ENCODE peak calls at places on chromosomes 4 and X, in eight cellular contexts. C is progenitor cell of endocrine pancreas, Y is upper lobe of right lung, P is uterus, F is AG04449, J is fibroblast of the aortic adventitia, S is GM10248, V is mucosa of descending colon. D is an unnamed sample.

GRCh38 chr4:84499065-84499982 is at the start of gene NKX6-1:
- DNase-seq in C (peak), V (peak), J (peak), F (no peak), P (peak), Y (peak), S (no peak), D (peak)

GRCh38 chrX:131854586-131854985 is 168.5 kb upstream of the STK26 start:
- DNase-seq in Y (no peak), J (peak), C (no peak), F (no peak), P (no peak), S (no peak), V (no peak), D (no peak)

GRCh38 chrX:30900227-30900626 is 11.2 kb upstream of the TAB3 start:
- DNase-seq in J (peak), S (no peak), V (no peak), F (no peak), C (no peak), P (no peak), Y (no peak), D (no peak)

GRCh38 chr4:39846135-39846534 is 131.6 kb downstream of the PDS5A start:
- DNase-seq in S (no peak), Y (no peak), V (no peak), P (no peak), J (no peak), C (no peak), F (no peak), D (no peak)

GRCh38 chr4:1979477-1980196 is 29.1 kb downstream of the NELFA start:
- DNase-seq in Y (peak), J (no peak), P (no peak), F (no peak), S (no peak), V (no peak), C (no peak), D (no peak)

GRCh38 chrX:25640276-25640675 is 497.9 kb upstream of the MAGEB18 start:
- DNase-seq in F (no peak), P (no peak), S (no peak), Y (no peak), C (no peak), V (no peak), J (no peak), D (no peak)

GRCh38 chrX:144075432-144075831 is 191.6 kb downstream of the UBE2NL start:
- DNase-seq in F (no peak), J (no peak), S (no peak), V (no peak), P (no peak), C (no peak), Y (no peak), D (no peak)

GRCh38 chr4:121185960-121186359 is 21.8 kb upstream of the TNIP3 start:
- DNase-seq in J (no peak), S (peak), F (no peak), Y (no peak), P (no peak), V (no peak), C (no peak), D (peak)

GRCh38 chr4:830776-831482 is 5.0 kb upstream of the CPLX1 start:
- DNase-seq in C (no peak), Y (peak), J (no peak), F (no peak), P (no peak), S (no peak), V (no peak), D (no peak)

GRCh38 chr4:4486969-4487368 is 54.9 kb downstream of the STX18 start:
- DNase-seq in J (no peak), P (no peak), Y (no peak), F (no peak), S (no peak), V (no peak), C (no peak), D (no peak)

GRCh38 chr4:110631582-110632505 is 9.0 kb upstream of the PITX2 start:
- DNase-seq in P (peak), Y (peak), J (peak), V (peak), S (peak), F (peak), C (peak), D (peak)
- TF ChIP-seq CTCF in P (peak), Y (peak), J (peak), V (peak), S (peak), F (peak), C (peak), D (peak)

DNA sequence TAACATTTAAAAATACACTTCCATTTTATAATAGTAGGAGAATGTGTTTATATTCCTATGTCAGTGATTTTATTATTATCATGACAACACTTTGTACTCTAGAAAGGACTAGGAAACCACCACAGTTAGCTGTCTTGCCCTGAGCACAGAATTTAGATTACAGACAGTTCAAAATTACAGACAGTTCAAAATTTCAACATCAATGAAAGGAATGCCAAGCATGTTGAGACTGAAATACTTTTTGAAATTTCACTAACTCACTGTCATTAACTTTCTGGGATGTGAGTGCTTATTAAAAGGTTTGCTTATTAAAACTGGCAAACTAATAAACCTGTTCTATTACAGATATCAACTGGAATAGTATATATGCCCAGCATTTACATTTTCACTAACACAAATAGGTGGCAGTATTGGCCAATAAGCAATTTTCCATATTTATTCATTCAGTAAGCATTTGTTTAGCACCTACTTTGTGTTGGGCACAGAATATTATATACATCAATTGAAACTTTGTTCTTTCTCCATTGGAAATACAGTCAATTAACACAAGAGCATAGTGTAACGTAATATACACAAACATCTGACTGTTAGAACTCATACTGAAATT is 179.4 kb downstream of the FBXW7 start:
- DNase-seq in P (no peak), C (no peak), Y (no peak), J (peak), S (no peak), V (no peak), F (peak), D (no peak)
- TF ChIP-seq CTCF in P (no peak), C (no peak), Y (no peak), J (no peak), S (peak), V (no peak), F (no peak), D (no peak)

GRCh38 chr4:7531640-7531994 is 96.9 kb upstream of the PSAPL1 start:
- DNase-seq in P (no peak), C (no peak), J (no peak), Y (no peak), S (no peak), V (no peak), F (no peak), D (no peak)

GRCh38 chr4:7535094-7535493 is 100.4 kb upstream of the PSAPL1 start:
- DNase-seq in J (no peak), P (no peak), F (no peak), Y (no peak), C (no peak), V (no peak), S (no peak), D (no peak)

GRCh38 chr4:7532043-7532442 is 97.3 kb upstream of the PSAPL1 start:
- DNase-seq in F (no peak), V (no peak), P (no peak), S (no peak), J (no peak), C (no peak), Y (no peak), D (no peak)

GRCh38 chr4:7530932-7531639 is 96.4 kb upstream of the PSAPL1 start:
- DNase-seq in F (no peak), P (no peak), V (no peak), Y (no peak), J (no peak), S (no peak), C (no peak), D (no peak)

GRCh38 chr4:7533267-7533666 is 98.5 kb upstream of the PSAPL1 start:
- DNase-seq in C (no peak), S (no peak), Y (no peak), F (no peak), V (no peak), J (no peak), P (no peak), D (no peak)
- TF ChIP-seq CTCF in C (no peak), S (no peak), Y (no peak), F (no peak), V (no peak), J (no peak), P (no peak), D (no peak)

DNA sequence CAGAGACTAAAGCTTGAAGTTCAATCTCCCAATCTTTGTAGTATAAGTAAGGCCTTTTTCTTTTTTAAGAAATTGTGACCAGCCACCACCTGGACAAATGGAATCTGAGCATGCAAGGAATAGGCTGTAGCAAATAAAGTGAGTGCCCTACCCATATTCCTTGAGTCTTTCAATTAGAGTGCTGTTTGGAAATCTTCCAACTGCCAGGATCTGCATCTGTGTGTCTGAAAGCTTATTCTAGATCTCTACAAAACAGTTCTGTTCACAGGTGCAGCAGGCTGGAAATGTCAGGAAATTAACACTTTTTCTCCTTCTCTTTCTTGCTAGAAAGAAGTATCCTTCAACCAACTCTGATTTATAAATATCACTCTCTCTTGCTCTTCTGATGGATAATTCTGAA is 76.7 kb upstream of the NDST3 start:
- DNase-seq in P (no peak), C (no peak), V (no peak), S (no peak), J (no peak), F (no peak), Y (no peak), D (no peak)
- TF ChIP-seq CTCF in P (no peak), C (no peak), V (no peak), S (no peak), J (no peak), F (no peak), Y (no peak), D (no peak)

DNA sequence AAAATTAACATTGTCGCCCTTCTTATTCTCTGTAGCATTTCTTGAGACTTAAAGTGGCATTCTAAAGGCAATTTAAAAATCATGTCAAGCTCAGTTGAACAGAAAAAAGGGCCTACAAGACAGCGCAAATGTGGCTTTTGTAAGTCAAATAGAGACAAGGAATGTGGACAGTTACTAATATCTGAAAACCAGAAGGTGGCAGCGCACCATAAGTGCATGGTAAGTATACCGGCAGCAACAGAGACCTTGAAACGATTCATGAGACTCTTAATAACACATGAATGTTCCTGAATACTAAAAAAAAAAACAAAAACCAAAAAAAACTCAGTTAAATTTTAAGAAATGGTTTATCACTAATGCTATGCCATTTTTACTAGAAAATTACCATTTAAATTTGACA is 82.4 kb upstream of the HPRT1 start:
- DNase-seq in J (peak), F (peak), S (no peak), V (no peak), Y (no peak), P (no peak), C (no peak), D (peak)
- TF ChIP-seq CTCF in J (peak), F (peak), S (peak), V (no peak), Y (no peak), P (no peak), C (no peak), D (no peak)

DNA sequence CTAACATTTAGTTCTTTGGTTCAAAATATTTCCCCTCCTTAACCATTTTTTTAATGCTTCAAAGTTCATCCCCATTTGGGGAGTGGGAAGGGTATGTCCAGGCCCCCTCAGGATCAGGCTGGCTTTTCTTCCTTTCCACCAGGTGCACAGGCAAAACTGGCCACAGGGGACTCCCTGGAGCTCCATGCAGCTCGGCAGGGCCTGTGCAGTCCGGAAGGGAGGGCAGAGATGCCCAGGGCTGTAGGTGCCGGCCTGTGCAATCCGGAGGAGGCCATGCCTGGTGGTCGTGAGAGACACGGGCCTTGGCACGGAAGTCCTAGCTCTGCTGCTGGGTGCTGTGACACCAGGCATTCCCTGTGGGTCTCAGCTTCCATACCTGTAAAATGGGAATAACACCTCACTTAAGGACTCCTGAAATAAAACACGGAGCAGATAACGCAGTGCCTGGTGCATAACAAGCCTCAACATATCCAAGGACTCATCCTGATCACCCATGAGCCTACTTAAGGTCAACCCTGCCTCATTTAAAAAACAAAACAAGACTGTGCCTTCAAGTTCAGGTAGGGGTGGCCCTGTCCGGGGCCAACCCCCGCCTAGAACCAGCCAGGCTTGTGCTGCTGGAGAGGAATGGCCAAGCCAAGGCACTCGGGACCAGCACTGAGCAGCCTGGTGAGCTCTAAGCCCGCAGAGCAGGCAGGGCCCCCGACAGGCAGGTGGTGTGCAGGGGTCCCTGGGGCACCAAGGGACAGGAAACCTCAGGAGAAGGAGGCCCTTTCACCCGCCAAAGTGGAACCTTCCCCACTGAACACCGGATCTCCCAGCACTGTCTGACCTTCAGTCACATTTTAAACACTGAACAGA is 21.2 kb upstream of the CYP4V2 start:
- DNase-seq in V (no peak), F (no peak), P (no peak), Y (no peak), S (no peak), C (no peak), J (no peak), D (no peak)
- TF ChIP-seq CTCF in V (no peak), F (peak), P (no peak), Y (no peak), S (no peak), C (no peak), J (peak), D (no peak)

DNA sequence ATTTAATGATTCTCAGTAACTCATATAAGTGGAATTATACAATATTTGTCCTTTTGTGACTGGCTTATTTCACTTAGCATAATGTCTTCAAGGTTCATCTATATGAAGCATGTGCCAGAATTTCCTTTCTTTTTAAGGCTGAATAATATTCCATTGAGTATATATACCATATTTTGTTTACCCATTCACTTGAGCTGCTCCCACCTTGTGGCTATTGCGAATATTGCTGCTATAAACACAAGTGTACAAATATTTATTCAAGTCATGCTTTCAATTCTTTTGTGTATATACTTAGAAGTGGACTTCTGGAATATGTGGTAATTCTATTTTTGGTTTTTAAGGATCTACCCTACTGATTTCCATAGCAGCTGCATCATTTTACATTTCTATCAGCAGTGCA is 219.1 kb downstream of the MID1 start:
- DNase-seq in Y (no peak), V (no peak), S (no peak), F (no peak), P (no peak), J (no peak), C (no peak), D (no peak)
- TF ChIP-seq CTCF in Y (no peak), V (no peak), S (no peak), F (no peak), P (no peak), J (no peak), C (no peak), D (no peak)

DNA sequence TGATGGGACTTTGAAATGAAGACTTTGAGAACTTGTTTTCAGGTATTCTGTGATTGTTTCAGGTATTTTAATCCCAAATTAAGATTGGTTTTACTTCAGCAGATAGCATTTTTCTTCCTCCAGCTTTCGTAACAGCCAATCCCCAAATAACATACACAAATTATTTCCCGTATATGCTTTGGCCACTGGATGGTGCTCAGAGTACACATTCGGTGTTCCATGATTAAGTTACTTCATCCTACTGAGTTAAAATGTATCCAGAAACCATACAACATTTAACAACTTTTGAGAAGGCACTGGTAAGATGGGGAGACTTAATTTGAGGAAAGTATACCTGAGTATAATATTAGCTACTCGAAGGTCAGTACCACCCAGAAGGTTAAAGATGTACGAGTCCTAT is 233.4 kb upstream of the FAM47A start:
- DNase-seq in J (peak), C (no peak), Y (no peak), V (no peak), S (no peak), P (no peak), F (no peak), D (no peak)
- TF ChIP-seq CTCF in J (peak), C (peak), Y (peak), V (no peak), S (no peak), P (peak), F (no peak), D (no peak)

DNA sequence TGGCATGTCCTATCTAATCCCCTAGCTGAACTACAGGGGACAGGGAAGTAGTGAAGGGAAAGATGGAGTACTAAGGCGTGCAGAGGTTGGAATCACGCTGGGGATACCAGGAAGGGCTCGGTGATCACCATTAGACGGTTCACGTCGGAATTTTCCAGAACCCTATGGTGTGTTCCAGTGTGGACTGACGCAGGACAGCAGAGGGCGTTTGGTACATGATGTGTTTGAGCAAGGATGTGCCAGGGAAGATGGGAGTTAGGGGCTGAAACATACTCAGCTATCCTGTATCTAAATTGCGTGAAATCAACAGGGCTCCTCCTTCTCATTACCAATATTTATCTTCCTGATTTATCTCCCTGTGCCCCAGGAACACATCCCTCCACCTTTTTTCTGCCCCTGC is 33.7 kb downstream of the PRPS2 start:
- DNase-seq in J (no peak), C (no peak), F (no peak), V (no peak), S (no peak), Y (no peak), P (no peak), D (no peak)
- TF ChIP-seq CTCF in J (no peak), C (no peak), F (no peak), V (no peak), S (no peak), Y (no peak), P (no peak), D (no peak)

GRCh38 chrX:105210258-105210657 is 10.2 kb downstream of the TEX13A start:
- DNase-seq in J (no peak), Y (no peak), S (no peak), V (no peak), P (no peak), C (no peak), F (no peak), D (no peak)
- TF ChIP-seq CTCF in J (no peak), Y (no peak), S (no peak), V (no peak), P (no peak), C (no peak), F (no peak), D (no peak)